ENCODE peak calls at places on chromosomes 6 and 20, in seven cellular contexts. Q, F, Z, S, J, E and U are unnamed samples.

GRCh38 chr20:7411075-7411474 is 529.2 kb downstream of the HAO1 start:
- DNase-seq in J (no peak), Z (no peak), Q (no peak), S (no peak), E (no peak), F (no peak), U (peak)

GRCh38 chr20:35167787-35168186 is 4.1 kb upstream of the PROCR start:
- DNase-seq in S (no peak), F (no peak), J (no peak), Q (no peak), Z (no peak), E (no peak), U (no peak)

GRCh38 chr6:152671146-152671545 is 26.6 kb upstream of the MYCT1 start:
- DNase-seq in F (no peak), Q (no peak), E (no peak), S (no peak), J (peak), Z (no peak), U (no peak)

GRCh38 chr6:37056112-37056403 is 50.6 kb downstream of the FGD2 start:
- DNase-seq in J (no peak), Q (no peak), S (no peak), E (no peak), F (no peak), Z (no peak), U (no peak)

GRCh38 chr20:34689486-34689885 is 12.6 kb upstream of the PIGU start:
- DNase-seq in Z (no peak), S (no peak), F (no peak), J (peak), Q (no peak), E (no peak), U (no peak)

GRCh38 chr6:14440891-14441358 is 323.4 kb downstream of the CD83 start:
- DNase-seq in F (no peak), J (no peak), Q (no peak), Z (no peak), S (no peak), E (no peak), U (no peak)

GRCh38 chr6:45327956-45328522 is at the start of gene RUNX2:
- DNase-seq in Q (no peak), F (peak), Z (no peak), E (no peak), J (peak), S (no peak), U (peak)

GRCh38 chr6:122798099-122798641 is 9.1 kb downstream of the SMPDL3A start:
- DNase-seq in F (peak), E (no peak), Z (no peak), Q (no peak), S (no peak), J (peak), U (no peak)

GRCh38 chr6:161844804-161845203 is 570.9 kb upstream of the AGPAT4 start:
- DNase-seq in J (no peak), S (no peak), F (no peak), E (no peak), Z (no peak), Q (no peak), U (no peak)

GRCh38 chr6:52284131-52284459 is 447 bp downstream of the MCM3 start:
- DNase-seq in J (no peak), E (no peak), F (no peak), Z (no peak), Q (no peak), S (peak), U (peak)

GRCh38 chr20:32445539-32446273 is 87.6 kb downstream of the ASXL1 start:
- DNase-seq in Q (no peak), J (no peak), Z (no peak), F (no peak), E (no peak), S (no peak), U (no peak)

GRCh38 chr6:49570474-49571079 is 20.1 kb downstream of the C6orf141 start:
- DNase-seq in J (peak), E (no peak), Q (no peak), S (no peak), Z (no peak), F (peak), U (no peak)
- TF ChIP-seq CTCF in J (no peak), E (no peak), Q (no peak), S (no peak), Z (no peak), F (peak), U (no peak)

GRCh38 chr20:53594068-53595017 is 704 bp upstream of the ZNF217 start:
- DNase-seq in Q (peak), F (peak), E (peak), J (peak), S (peak), Z (peak), U (peak)
- TF ChIP-seq CTCF in Q (peak), F (no peak), E (no peak), J (peak), S (peak), Z (no peak), U (peak)

GRCh38 chr20:46065691-46066090 is 24.1 kb downstream of the NCOA5 start:
- DNase-seq in E (no peak), S (no peak), F (no peak), Z (no peak), J (no peak), Q (no peak), U (no peak)
- TF ChIP-seq CTCF in E (no peak), S (no peak), F (no peak), Z (no peak), J (no peak), Q (no peak), U (no peak)

DNA sequence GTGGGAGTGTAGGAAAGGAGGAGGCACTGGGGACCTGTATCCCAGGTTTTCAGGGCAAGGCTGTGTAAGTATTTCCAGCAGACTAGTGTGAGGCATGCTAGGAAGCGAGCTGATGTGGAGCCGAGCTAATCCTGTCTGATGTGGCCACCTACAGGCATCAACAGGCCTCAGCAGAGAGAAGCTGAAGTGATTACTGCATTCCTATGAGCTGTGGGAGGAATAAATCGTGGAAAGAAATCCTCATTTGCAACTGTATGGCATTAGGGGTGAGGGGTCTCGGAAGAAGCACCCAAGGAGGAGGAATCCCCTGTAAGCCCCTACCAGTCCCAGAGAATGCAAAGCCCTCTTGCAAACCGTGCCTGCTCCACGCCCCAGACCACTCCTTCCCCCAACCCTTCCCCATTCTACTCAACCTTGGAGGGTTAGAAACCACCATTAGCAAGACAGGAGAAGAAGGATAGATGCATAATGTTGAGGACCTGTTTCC is 41.6 kb downstream of the C6orf15 start:
- DNase-seq in J (peak), Q (no peak), F (peak), E (no peak), S (no peak), Z (no peak), U (peak)
- TF ChIP-seq CTCF in J (peak), Q (peak), F (peak), E (no peak), S (peak), Z (no peak), U (no peak)

DNA sequence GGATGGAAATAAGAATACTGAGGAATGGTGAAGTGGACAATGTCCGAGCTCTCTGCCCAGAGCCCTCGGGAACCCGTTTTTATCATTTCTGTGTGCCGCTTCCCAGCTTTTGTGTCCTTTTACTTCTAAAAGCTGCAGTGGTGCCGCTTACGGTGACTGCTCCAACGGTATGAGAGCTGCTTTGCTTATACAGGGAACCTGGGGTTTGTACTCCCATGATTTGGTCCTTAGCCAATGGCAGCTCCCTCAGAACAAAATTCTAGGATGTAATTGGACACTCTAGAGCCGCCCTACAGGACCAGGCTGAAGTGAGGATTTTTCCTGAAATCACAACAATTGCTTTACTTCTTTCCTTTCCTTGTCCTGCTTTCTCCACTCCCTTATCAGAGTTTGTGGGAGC is 24.2 kb upstream of the PCSK2 start:
- DNase-seq in Z (no peak), S (no peak), E (no peak), J (no peak), F (no peak), Q (no peak), U (peak)
- TF ChIP-seq CTCF in Z (no peak), S (no peak), E (no peak), J (no peak), F (no peak), Q (no peak), U (no peak)

DNA sequence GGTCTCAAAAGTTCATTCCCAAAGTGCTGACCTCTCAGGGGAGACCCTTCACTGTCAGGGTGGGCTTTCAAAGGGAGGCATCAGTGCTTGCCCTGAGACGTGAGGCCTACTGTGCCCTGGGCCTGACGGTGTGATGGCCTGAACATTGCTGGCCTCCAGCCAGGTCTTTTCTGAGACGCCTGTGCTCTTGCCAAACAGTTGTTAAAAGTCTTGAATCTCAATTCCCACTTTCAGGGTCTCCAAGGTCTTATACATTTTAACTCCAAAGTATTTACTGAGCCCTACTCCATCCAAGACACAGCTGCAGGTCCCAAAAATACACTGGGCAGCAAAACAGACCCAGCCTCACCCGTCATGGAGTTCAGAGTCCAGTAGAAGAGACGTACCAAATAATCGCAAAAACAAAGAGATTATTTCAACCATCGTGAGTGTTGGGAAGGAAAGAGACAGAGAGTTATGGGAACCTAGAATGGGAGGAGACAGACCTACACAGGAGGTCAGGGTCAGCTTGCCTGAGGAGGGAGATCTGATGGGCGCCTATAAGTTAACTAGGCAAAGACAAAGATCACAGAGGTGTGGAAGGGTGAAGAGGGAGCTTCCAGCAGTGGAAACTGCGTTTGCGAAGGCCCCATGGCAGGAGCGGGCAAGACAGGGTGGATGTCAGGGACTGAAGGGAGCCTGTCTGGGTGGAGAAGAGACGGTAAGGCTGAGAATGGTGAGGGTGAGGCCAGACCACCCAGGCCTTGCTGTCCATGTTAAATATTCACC is 446.3 kb downstream of the PREX1 start:
- DNase-seq in Q (no peak), E (no peak), J (peak), S (no peak), F (no peak), Z (no peak), U (no peak)
- TF ChIP-seq CTCF in Q (no peak), E (no peak), J (no peak), S (no peak), F (no peak), Z (no peak), U (no peak)

DNA sequence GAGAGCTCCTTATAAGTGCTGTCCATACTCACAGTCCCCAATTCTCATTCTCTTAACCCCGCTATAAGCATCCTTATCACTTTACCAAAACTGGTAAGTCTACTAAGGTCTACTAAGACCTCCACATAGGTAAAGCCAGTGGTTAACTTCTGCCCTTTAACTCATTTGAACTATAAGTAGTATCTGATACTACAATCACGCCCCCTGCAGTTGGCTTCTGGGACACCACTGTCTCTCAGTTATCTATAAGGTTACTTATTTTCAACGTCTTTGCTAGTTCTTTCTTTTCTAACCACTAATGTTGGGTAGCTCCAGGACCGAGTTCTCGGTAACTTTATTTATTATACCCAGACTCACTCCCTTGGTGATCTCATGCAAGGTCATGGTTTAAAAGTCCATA is 142.6 kb downstream of the ARHGAP18 start:
- DNase-seq in Z (no peak), S (no peak), Q (no peak), J (peak), F (peak), E (peak), U (peak)
- TF ChIP-seq CTCF in Z (no peak), S (peak), Q (peak), J (peak), F (peak), E (no peak), U (peak)